ENCODE peak calls at places on chromosomes 7 and 10, in five cellular contexts. One of them, this sample, is unnamed.

GRCh38 chr10:111243126-111243525 is 166.3 kb downstream of the ADRA2A start:
- DNase-seq in mesenchymal stem cell: no peak
- DNase-seq in H9: no peak
- DNase-seq in neuronal stem cell: no peak
- DNase-seq in IMR-90: no peak
- DNase-seq in this sample: no peak

GRCh38 chr10:95655571-95656290 is 780 bp downstream of the ALDH18A1 start:
- DNase-seq in neuronal stem cell: peak
- DNase-seq in IMR-90: peak
- DNase-seq in H9: no peak
- DNase-seq in mesenchymal stem cell: peak
- DNase-seq in this sample: peak

GRCh38 chr7:151700621-151701185 is 176.2 kb downstream of the PRKAG2 start:
- DNase-seq in neuronal stem cell: no peak
- DNase-seq in mesenchymal stem cell: peak
- DNase-seq in IMR-90: peak
- DNase-seq in H9: no peak
- DNase-seq in this sample: no peak

GRCh38 chr10:92901819-92902234 is 53.5 kb downstream of the EXOC6 start:
- DNase-seq in H9: no peak
- DNase-seq in IMR-90: no peak
- DNase-seq in neuronal stem cell: no peak
- DNase-seq in mesenchymal stem cell: no peak
- DNase-seq in this sample: no peak

GRCh38 chr10:8365935-8366911 is 311.7 kb downstream of the GATA3 start:
- DNase-seq in mesenchymal stem cell: peak
- DNase-seq in H9: no peak
- DNase-seq in IMR-90: peak
- DNase-seq in neuronal stem cell: no peak
- DNase-seq in this sample: peak

GRCh38 chr7:36346260-36346831 is 43.3 kb upstream of the ANLN start:
- DNase-seq in neuronal stem cell: no peak
- DNase-seq in H9: no peak
- DNase-seq in IMR-90: no peak
- DNase-seq in mesenchymal stem cell: peak
- DNase-seq in this sample: no peak

GRCh38 chr10:67602268-67602950 is 93.6 kb downstream of the CTNNA3 start:
- DNase-seq in neuronal stem cell: no peak
- DNase-seq in H9: no peak
- DNase-seq in mesenchymal stem cell: peak
- DNase-seq in IMR-90: peak
- DNase-seq in this sample: no peak

GRCh38 chr7:28586736-28587135 is 174.4 kb downstream of the CREB5 start:
- DNase-seq in mesenchymal stem cell: no peak
- DNase-seq in neuronal stem cell: no peak
- DNase-seq in H9: no peak
- DNase-seq in IMR-90: no peak
- DNase-seq in this sample: no peak

GRCh38 chr7:107838024-107838423 is 35.0 kb upstream of the SLC26A3 start:
- DNase-seq in neuronal stem cell: no peak
- DNase-seq in mesenchymal stem cell: no peak
- DNase-seq in IMR-90: no peak
- DNase-seq in H9: no peak
- DNase-seq in this sample: no peak

GRCh38 chr10:125134483-125134848 is 25.9 kb downstream of the CTBP2 start:
- DNase-seq in IMR-90: no peak
- DNase-seq in neuronal stem cell: no peak
- DNase-seq in mesenchymal stem cell: no peak
- DNase-seq in H9: no peak
- DNase-seq in this sample: no peak

GRCh38 chr7:6442114-6442513 is 5.6 kb downstream of the DAGLB start:
- DNase-seq in IMR-90: peak
- DNase-seq in mesenchymal stem cell: peak
- DNase-seq in neuronal stem cell: no peak
- DNase-seq in H9: no peak
- DNase-seq in this sample: no peak

GRCh38 chr10:47319798-47320197 is 2.5 kb upstream of the GDF2 start:
- DNase-seq in mesenchymal stem cell: no peak
- DNase-seq in H9: no peak
- DNase-seq in IMR-90: no peak
- DNase-seq in neuronal stem cell: no peak
- DNase-seq in this sample: no peak

GRCh38 chr10:1198453-1199344 is 142.5 kb downstream of the WDR37 start:
- DNase-seq in neuronal stem cell: no peak
- DNase-seq in H9: peak
- DNase-seq in IMR-90: no peak
- DNase-seq in mesenchymal stem cell: no peak
- DNase-seq in this sample: no peak

GRCh38 chr10:13853854-13854253 is 267.1 kb downstream of the PRPF18 start:
- DNase-seq in neuronal stem cell: no peak
- DNase-seq in IMR-90: peak
- DNase-seq in mesenchymal stem cell: peak
- DNase-seq in H9: no peak
- DNase-seq in this sample: no peak

GRCh38 chr7:32500922-32501341 is 5.6 kb downstream of the AVL9 start:
- DNase-seq in mesenchymal stem cell: peak
- DNase-seq in H9: no peak
- DNase-seq in neuronal stem cell: no peak
- DNase-seq in IMR-90: peak
- DNase-seq in this sample: no peak

DNA sequence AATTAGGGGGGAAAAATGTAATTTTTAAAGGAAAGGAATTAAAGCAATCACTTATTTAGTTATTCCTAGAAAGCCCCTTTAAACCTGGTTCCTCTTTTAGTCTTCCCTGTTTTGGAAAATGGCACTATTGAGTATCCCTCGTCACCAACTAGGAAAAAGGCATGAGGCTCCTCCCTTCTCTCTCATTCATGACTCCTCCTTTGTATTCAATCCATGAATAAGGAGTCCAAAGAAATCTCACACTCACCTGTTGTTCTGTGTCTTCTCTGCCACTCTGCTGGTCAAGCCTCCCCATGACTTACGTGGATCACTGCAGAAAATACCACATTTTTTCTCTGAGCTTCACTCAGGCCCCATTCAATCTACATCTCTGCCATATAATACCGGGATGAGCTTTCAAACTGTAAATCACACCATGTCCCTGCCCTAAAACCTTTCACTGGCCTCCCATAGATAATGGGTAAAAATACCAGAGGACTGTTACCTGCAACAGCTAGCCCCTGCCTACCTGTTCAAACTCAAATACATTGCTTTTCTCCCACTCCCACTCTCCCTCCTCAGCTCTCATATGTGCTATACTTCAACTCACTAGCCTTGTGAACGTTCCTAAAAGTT is 5.5 kb upstream of the VWDE start:
- DNase-seq in IMR-90: no peak
- DNase-seq in mesenchymal stem cell: no peak
- DNase-seq in neuronal stem cell: no peak
- DNase-seq in H9: no peak
- DNase-seq in this sample: no peak
- H3K14ac ChIP-seq in IMR-90: no peak
- H3K14ac ChIP-seq in mesenchymal stem cell: no peak
- H3K14ac ChIP-seq in neuronal stem cell: no peak
- H3K14ac ChIP-seq in H9: no peak
- H3K14ac ChIP-seq in this sample: no peak

GRCh38 chr7:44489955-44490350 is 505 bp downstream of the NUDCD3 start:
- DNase-seq in IMR-90: peak
- DNase-seq in neuronal stem cell: no peak
- DNase-seq in mesenchymal stem cell: no peak
- DNase-seq in H9: no peak
- DNase-seq in this sample: no peak
- H2AK5ac ChIP-seq in IMR-90: peak
- H2AK5ac ChIP-seq in neuronal stem cell: no peak
- H2AK5ac ChIP-seq in mesenchymal stem cell: no peak
- H2AK5ac ChIP-seq in H9: no peak
- H2AK5ac ChIP-seq in this sample: peak

GRCh38 chr7:127392182-127392565 is 334 bp downstream of the ZNF800 start:
- DNase-seq in mesenchymal stem cell: peak
- DNase-seq in neuronal stem cell: no peak
- DNase-seq in H9: no peak
- DNase-seq in IMR-90: peak
- DNase-seq in this sample: peak

GRCh38 chr7:127391591-127392181 is 822 bp downstream of the ZNF800 start:
- DNase-seq in neuronal stem cell: peak
- DNase-seq in IMR-90: peak
- DNase-seq in H9: peak
- DNase-seq in mesenchymal stem cell: peak
- DNase-seq in this sample: peak

GRCh38 chr7:127393370-127394058 is 1.0 kb upstream of the ZNF800 start:
- DNase-seq in neuronal stem cell: peak
- DNase-seq in mesenchymal stem cell: peak
- DNase-seq in IMR-90: no peak
- DNase-seq in H9: peak
- DNase-seq in this sample: no peak

GRCh38 chr7:127390817-127391590 is 1.5 kb downstream of the ZNF800 start:
- DNase-seq in IMR-90: no peak
- DNase-seq in H9: no peak
- DNase-seq in neuronal stem cell: peak
- DNase-seq in mesenchymal stem cell: no peak
- DNase-seq in this sample: no peak

DNA sequence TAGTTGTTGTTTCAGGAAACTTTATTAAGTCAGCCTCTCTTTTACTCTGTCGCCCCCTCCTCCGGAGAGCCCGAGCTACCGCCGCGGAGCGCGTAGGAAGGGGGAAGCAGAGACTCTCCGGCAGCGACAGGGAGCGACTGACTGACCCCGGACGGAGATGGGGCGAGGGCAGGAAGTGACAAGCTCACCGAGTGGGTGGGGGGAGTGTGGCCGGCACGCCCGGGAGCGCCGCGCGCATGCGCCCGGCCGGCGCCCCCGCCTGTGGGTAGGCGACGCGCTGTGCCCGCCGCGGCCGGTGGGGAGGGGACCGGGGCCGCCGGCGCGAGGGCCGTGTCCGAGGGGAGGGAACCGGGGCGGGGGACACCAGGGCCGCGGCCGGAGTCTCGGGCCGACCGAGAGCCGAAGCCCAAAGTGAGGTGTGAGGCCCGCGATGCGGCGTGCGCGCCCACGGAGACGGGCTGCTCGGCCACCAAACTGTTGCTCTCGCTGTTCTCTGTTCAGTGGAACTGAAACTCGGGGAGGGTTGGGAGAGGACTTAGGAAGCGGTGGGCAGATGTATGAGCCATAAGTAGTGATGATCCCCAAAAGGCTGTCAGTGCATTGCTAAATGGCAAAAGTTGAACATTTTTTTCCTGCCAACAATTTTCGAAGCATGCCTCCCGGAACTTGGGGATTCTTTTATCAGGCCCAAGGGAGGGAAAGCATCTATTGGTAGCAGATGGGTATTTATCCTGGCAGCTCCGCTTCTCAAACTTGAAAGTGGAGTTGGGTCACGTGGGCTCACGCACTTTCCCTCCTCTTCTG is at the start of gene ZNF800:
- DNase-seq in mesenchymal stem cell: peak
- DNase-seq in neuronal stem cell: peak
- DNase-seq in H9: peak
- DNase-seq in IMR-90: peak
- DNase-seq in this sample: peak
- H3K27ac ChIP-seq in mesenchymal stem cell: peak
- H3K27ac ChIP-seq in neuronal stem cell: peak
- H3K27ac ChIP-seq in H9: no peak
- H3K27ac ChIP-seq in IMR-90: peak
- H3K27ac ChIP-seq in this sample: peak

DNA sequence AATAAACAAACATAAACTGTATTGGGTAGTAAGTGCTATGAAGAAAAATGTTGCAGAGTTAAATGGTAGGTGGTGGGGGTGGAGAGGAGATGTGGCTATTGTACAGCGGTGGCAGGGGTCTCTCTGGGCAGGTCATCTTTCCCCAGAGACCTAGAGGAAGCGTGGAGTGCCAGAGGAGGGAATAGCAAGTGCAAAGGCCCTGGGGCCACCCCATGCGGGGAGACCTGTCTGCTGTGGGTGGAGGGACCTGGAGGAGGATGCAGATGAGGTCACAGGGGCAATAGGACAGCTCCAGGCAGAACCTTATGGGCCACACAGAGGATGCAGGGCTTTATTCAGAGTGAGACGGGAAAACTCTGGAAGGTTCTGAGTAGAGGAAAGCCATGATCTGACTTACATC is 47.5 kb downstream of the DLG5 start:
- DNase-seq in neuronal stem cell: no peak
- DNase-seq in IMR-90: no peak
- DNase-seq in mesenchymal stem cell: no peak
- DNase-seq in H9: no peak
- DNase-seq in this sample: no peak
- H3K14ac ChIP-seq in neuronal stem cell: no peak
- H3K14ac ChIP-seq in IMR-90: no peak
- H3K14ac ChIP-seq in mesenchymal stem cell: no peak
- H3K14ac ChIP-seq in H9: no peak
- H3K14ac ChIP-seq in this sample: no peak

GRCh38 chr10:22683995-22684305 is 30.4 kb downstream of the PIP4K2A start:
- DNase-seq in H9: no peak
- DNase-seq in neuronal stem cell: no peak
- DNase-seq in IMR-90: no peak
- DNase-seq in mesenchymal stem cell: no peak
- DNase-seq in this sample: no peak

GRCh38 chr10:22681783-22682183 is 32.6 kb downstream of the PIP4K2A start:
- DNase-seq in IMR-90: peak
- DNase-seq in mesenchymal stem cell: peak
- DNase-seq in neuronal stem cell: no peak
- DNase-seq in H9: no peak
- DNase-seq in this sample: peak

GRCh38 chr10:22682237-22683192 is 31.9 kb downstream of the PIP4K2A start:
- DNase-seq in H9: no peak
- DNase-seq in mesenchymal stem cell: peak
- DNase-seq in IMR-90: peak
- DNase-seq in neuronal stem cell: no peak
- DNase-seq in this sample: no peak

GRCh38 chr10:22679608-22680007 is 34.8 kb downstream of the PIP4K2A start:
- DNase-seq in mesenchymal stem cell: no peak
- DNase-seq in IMR-90: no peak
- DNase-seq in H9: no peak
- DNase-seq in neuronal stem cell: no peak
- DNase-seq in this sample: no peak

DNA sequence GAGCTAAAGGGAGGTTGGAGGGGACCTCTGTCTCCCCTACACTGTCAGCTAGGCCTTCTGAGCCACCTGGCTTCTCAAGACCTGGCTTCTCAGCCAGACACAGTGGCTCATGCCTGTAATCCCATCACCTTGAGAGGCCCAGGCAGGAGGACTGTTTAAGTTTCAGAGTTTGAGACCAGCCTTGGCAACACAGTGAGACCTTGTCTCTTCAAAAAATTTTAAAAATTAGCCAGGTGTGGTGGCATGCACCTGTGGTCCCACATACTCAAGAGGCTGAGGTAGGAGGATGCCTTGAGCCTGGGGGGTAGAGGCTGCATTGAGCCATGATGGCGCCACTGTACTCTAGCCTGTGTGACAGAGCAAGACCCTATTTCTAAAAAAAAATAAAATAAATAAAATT is 33.1 kb downstream of the PIP4K2A start:
- DNase-seq in IMR-90: no peak
- DNase-seq in mesenchymal stem cell: no peak
- DNase-seq in H9: no peak
- DNase-seq in neuronal stem cell: no peak
- DNase-seq in this sample: no peak
- H2AK5ac ChIP-seq in IMR-90: no peak
- H2AK5ac ChIP-seq in mesenchymal stem cell: peak
- H2AK5ac ChIP-seq in H9: no peak
- H2AK5ac ChIP-seq in neuronal stem cell: no peak
- H2AK5ac ChIP-seq in this sample: peak